ENCODE peak calls at places on chromosomes 11 and 22, in five cellular contexts. S is left ventricle myocardium inferior, T is K562, G is kidney, K is psoas muscle. W is an unnamed sample.

GRCh38 chr11:65896009-65896999 is 3.9 kb downstream of the FOSL1 start:
- DNase-seq in S (no peak), K (no peak), T (no peak), G (no peak), W (no peak)

GRCh38 chr11:34585870-34586654 is 34.8 kb upstream of the EHF start:
- DNase-seq in K (no peak), T (peak; percentile 71), G (no peak), S (no peak), W (no peak)

GRCh38 chr11:69972351-69972802 is 105.7 kb upstream of the ANO1 start:
- DNase-seq in T (no peak), K (no peak), S (no peak), G (peak; percentile 3), W (no peak)

GRCh38 chr11:43576834-43577521 is 103.6 kb upstream of the HSD17B12 start:
- DNase-seq in G (no peak), S (peak; percentile 35), K (no peak), T (peak; percentile 84), W (no peak)

GRCh38 chr22:44057411-44057987 is 33.4 kb downstream of the PARVB start:
- DNase-seq in K (peak; percentile 75), G (no peak), T (no peak), S (peak; percentile 85), W (no peak)

GRCh38 chr22:31646186-31647019 is 15.6 kb downstream of the PISD start:
- DNase-seq in T (peak; percentile 26), K (no peak), S (no peak), G (peak; percentile 58), W (peak; percentile 93)

GRCh38 chr22:47115921-47116320 is 353.5 kb downstream of the TBC1D22A start:
- DNase-seq in S (no peak), G (no peak), T (no peak), K (no peak), W (no peak)

GRCh38 chr11:17446482-17446881 is 30.2 kb downstream of the ABCC8 start:
- DNase-seq in T (no peak), G (no peak), S (no peak), K (no peak), W (no peak)

GRCh38 chr11:119389611-119390254 is 8.2 kb upstream of the USP2 start:
- DNase-seq in T (peak; percentile 40), S (no peak), K (no peak), G (no peak), W (no peak)

GRCh38 chr11:120835601-120836228 is 188.2 kb upstream of the TBCEL start:
- DNase-seq in T (no peak), K (no peak), S (no peak), G (no peak), W (no peak)

GRCh38 chr22:30903876-30904460 is 64.6 kb downstream of the MORC2 start:
- DNase-seq in K (no peak), G (no peak), T (no peak), S (no peak), W (no peak)

GRCh38 chr11:115778928-115779650 is 274.9 kb upstream of the CADM1 start:
- DNase-seq in K (no peak), S (no peak), T (no peak), G (no peak), W (no peak)

GRCh38 chr11:12943276-12943675 is 65.8 kb upstream of the RASSF10 start:
- DNase-seq in T (no peak), K (no peak), G (no peak), S (no peak), W (no peak)

GRCh38 chr11:86938900-86939880 is 16.0 kb downstream of the FZD4 start:
- DNase-seq in G (no peak), T (peak; percentile 81), K (no peak), S (no peak), W (no peak)

GRCh38 chr11:121248496-121248895 is 44.1 kb upstream of the SC5D start:
- DNase-seq in T (no peak), G (no peak), S (no peak), K (no peak), W (peak; percentile 52)

GRCh38 chr11:70688142-70688541 is 289.8 kb downstream of the CTTN start:
- DNase-seq in T (no peak), K (no peak), S (no peak), G (peak; percentile 32), W (no peak)

GRCh38 chr11:111469200-111469599 is 43.0 kb downstream of the BTG4 start:
- DNase-seq in G (no peak), K (no peak), T (no peak), S (no peak), W (no peak)

GRCh38 chr22:37696657-37697539 is at the start of gene TRIOBP:
- DNase-seq in S (peak; percentile 96), G (peak; percentile 97), T (peak; percentile 94), K (peak; percentile 95), W (peak; percentile 73)

GRCh38 chr11:82864268-82864667 is 36.0 kb downstream of the PRCP start:
- DNase-seq in G (peak; percentile 73), K (peak; percentile 44), T (peak; percentile 50), S (peak; percentile 20), W (no peak)

GRCh38 chr11:64304316-64305072 is 830 bp upstream of the ESRRA start:
- DNase-seq in K (peak; percentile 94), G (peak; percentile 96), T (peak; percentile 95), S (peak; percentile 95), W (no peak)

GRCh38 chr11:1921576-1922141 is 2.2 kb downstream of the TNNT3 start:
- DNase-seq in K (peak; percentile 86), S (no peak), T (no peak), G (no peak), W (no peak)

GRCh38 chr22:19802881-19803735 is 42.5 kb downstream of the TBX1 start:
- DNase-seq in T (no peak), S (peak; percentile 10), K (no peak), G (peak; percentile 68), W (no peak)

GRCh38 chr11:3944198-3944597 is 88.7 kb downstream of the STIM1 start:
- DNase-seq in T (no peak), G (no peak), K (peak; percentile 31), S (peak; percentile 24), W (no peak)

GRCh38 chr11:47552086-47552580 is 799 bp downstream of the CELF1 start:
- DNase-seq in G (peak; percentile 83), T (peak; percentile 46), K (peak; percentile 34), S (peak; percentile 20), W (no peak)

GRCh38 chr22:33210129-33210784 is 152.1 kb upstream of the SYN3 start:
- DNase-seq in S (no peak), K (no peak), G (no peak), T (peak; percentile 41), W (no peak)

GRCh38 chr11:57638005-57638760 is 11.5 kb downstream of the YPEL4 start:
- DNase-seq in G (peak; percentile 91), T (no peak), K (peak; percentile 61), S (peak; percentile 63), W (no peak)

GRCh38 chr11:133934599-133935550 is 21.9 kb downstream of the IGSF9B start:
- DNase-seq in S (peak; percentile 65), K (no peak), T (peak; percentile 57), G (no peak), W (peak; percentile 73)

GRCh38 chr11:73040046-73040445 is 102.1 kb downstream of the FCHSD2 start:
- DNase-seq in S (no peak), T (no peak), G (no peak), K (no peak), W (no peak)

GRCh38 chr11:31779268-31779879 is 31.7 kb downstream of the PAX6 start:
- DNase-seq in G (no peak), T (no peak), K (no peak), S (no peak), W (no peak)

GRCh38 chr11:95451261-95451660 is 220.3 kb upstream of the SESN3 start:
- DNase-seq in S (no peak), K (no peak), T (no peak), G (no peak), W (no peak)
- H3K27ac ChIP-seq in S (peak overlapping the region; percentile 44), K (no peak overlapping the region), T (no peak overlapping the region), G (no peak overlapping the region), W (no peak overlapping the region)

GRCh38 chr11:19868871-19869270 is 156.2 kb downstream of the NAV2 start:
- DNase-seq in K (no peak), S (no peak), T (no peak), G (no peak), W (no peak)
- H3K27ac ChIP-seq in K (peak overlapping the region; percentile 88), S (peak overlapping the region; percentile 70), T (no peak overlapping the region), G (no peak overlapping the region), W (no peak overlapping the region)

GRCh38 chr22:23240639-23241389 is 60.5 kb downstream of the BCR start:
- DNase-seq in G (no peak), K (no peak), T (peak; percentile 67), S (no peak), W (no peak)
- H3K27ac ChIP-seq in G (peak overlapping the region; percentile 27), K (no peak overlapping the region), T (no peak overlapping the region), S (no peak overlapping the region), W (no peak overlapping the region)

GRCh38 chr22:21700822-21701221 is 34.8 kb downstream of the YPEL1 start:
- DNase-seq in G (no peak), K (no peak), T (peak; percentile 55), S (no peak), W (no peak)
- H3K27ac ChIP-seq in G (no peak overlapping the region), K (no peak overlapping the region), T (no peak overlapping the region), S (no peak overlapping the region), W (no peak overlapping the region)

DNA sequence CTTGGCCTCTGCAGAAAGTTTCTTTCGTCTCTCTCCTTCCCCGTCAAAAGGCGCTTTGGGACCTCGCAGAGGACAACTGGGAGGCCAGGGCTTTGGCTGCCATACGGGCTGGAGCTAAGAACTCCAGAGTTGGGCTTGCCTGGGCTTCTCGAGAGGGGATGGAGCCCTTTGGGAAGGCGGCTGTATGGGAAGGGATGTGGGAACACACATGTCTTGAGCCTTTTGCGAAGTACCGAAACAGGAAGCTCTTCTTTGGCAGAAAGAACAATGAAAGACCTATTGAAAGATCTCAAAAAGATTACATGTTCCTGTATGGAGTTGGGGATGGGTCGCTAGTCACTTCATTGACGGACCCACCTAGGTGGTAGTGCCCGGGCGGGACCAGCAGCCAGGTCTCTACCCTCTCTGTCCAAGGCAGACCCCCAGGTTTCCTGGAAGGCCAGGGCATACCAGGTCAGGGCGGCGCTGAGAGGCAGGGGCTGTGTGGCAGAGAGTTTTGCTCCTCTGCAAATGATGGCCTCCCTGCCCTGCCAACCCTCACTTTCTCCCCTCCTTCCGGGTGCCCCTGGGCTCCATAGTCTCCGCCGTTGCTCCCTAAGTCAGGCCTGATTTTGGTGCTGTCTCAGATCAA is 993 bp downstream of the ST14 start:
- DNase-seq in G (no peak), K (no peak), T (no peak), S (no peak), W (no peak)
- H3K27ac ChIP-seq in G (peak overlapping the region; percentile 55), K (no peak overlapping the region), T (no peak overlapping the region), S (no peak overlapping the region), W (peak overlapping the region; percentile 73)

GRCh38 chr11:46235777-46236688 is 41.4 kb upstream of the CREB3L1 start:
- DNase-seq in K (no peak), S (no peak), T (no peak), G (no peak), W (no peak)
- H3K27ac ChIP-seq in K (no peak overlapping the region), S (no peak overlapping the region), T (peak overlapping the region; percentile 97), G (no peak overlapping the region), W (no peak overlapping the region)

GRCh38 chr11:27227744-27228143 is 135.3 kb downstream of the CCDC34 start:
- DNase-seq in T (no peak), K (no peak), G (no peak), S (no peak), W (no peak)
- H3K27ac ChIP-seq in T (no peak overlapping the region), K (peak overlapping the region; percentile 21), G (no peak overlapping the region), S (no peak overlapping the region), W (peak overlapping the region; percentile 61)

DNA sequence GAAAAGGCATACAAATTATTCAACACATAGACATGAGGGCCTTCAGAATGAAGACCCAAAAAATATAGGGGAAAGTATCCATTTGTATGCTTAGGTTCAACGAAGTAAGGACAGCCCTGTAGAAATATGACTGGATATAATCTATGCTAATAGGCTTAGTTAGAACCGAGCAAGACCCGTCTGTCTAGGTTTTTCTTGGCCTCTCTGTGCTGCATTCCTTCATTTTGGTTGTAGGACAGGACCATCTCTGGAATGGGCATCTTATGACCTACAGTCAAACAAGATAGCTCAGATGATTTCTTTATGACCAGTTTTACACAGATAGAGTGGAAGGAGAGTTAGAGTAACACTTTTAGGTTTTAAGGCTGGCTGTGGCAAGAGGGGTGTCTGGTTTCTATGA is 5.6 kb upstream of the MS4A7 start:
- DNase-seq in S (no peak), K (no peak), G (no peak), T (no peak), W (no peak)
- H3K27ac ChIP-seq in S (no peak overlapping the region), K (no peak overlapping the region), G (no peak overlapping the region), T (no peak overlapping the region), W (no peak overlapping the region)